ENCODE peak calls at places on chromosome 5, in ten cellular contexts. L is heart right ventricle; D is AG04450; Y is cardiac muscle cell; B is fibroblast of pulmonary artery; Z is SK-N-SH; C is stomach; T is CD8-positive, alpha-beta T cell; I is heart left ventricle; N is progenitor cell of endocrine pancreas. G is an unnamed sample.
A peak's percentile ranks its signal among the peaks of the same experiment; 100 is the strongest.

GRCh38 chr5:1419476-1420210 is 25.6 kb downstream of the SLC6A3 start:
- DNase-seq in L (no peak), D (no peak), Y (no peak), B (no peak), Z (no peak), C (no peak), T (no peak), I (peak; percentile 31), N (no peak), G (no peak)

GRCh38 chr5:134267366-134268018 is 41.6 kb upstream of the PPP2CA start:
- DNase-seq in L (no peak), D (no peak), Y (no peak), B (peak; percentile 34), Z (no peak), C (no peak), T (no peak), I (no peak), N (no peak), G (no peak)

GRCh38 chr5:117801583-117801982 is 1186.8 kb downstream of the DTWD2 start:
- DNase-seq in L (no peak), D (no peak), Y (no peak), B (no peak), Z (no peak), C (no peak), T (no peak), I (no peak), N (no peak), G (no peak)

GRCh38 chr5:132836852-132837251 is 6.4 kb upstream of the SHROOM1 start:
- DNase-seq in L (no peak), D (no peak), Y (no peak), B (no peak), Z (no peak), C (no peak), T (no peak), I (no peak), N (no peak), G (no peak)

GRCh38 chr5:32157078-32157477 is 17.0 kb downstream of the GOLPH3 start:
- DNase-seq in L (no peak), D (no peak), Y (no peak), B (no peak), Z (no peak), C (no peak), T (no peak), I (no peak), N (no peak), G (no peak)

GRCh38 chr5:17283121-17283415 is 65.6 kb downstream of the BASP1 start:
- DNase-seq in L (no peak), D (no peak), Y (no peak), B (no peak), Z (no peak), C (no peak), T (no peak), I (no peak), N (no peak), G (no peak)

GRCh38 chr5:172412724-172413260 is 41.5 kb downstream of the SH3PXD2B start:
- DNase-seq in L (peak; percentile 88), D (peak; percentile 65), Y (no peak), B (peak; percentile 98), Z (peak; percentile 61), C (peak; percentile 58), T (no peak), I (peak; percentile 92), N (no peak), G (peak; percentile 96)

GRCh38 chr5:56328753-56329560 is 95.8 kb upstream of the ANKRD55 start:
- DNase-seq in L (no peak), D (no peak), Y (no peak), B (peak; percentile 65), Z (no peak), C (no peak), T (peak; percentile 5), I (no peak), N (no peak), G (no peak)

GRCh38 chr5:177493795-177494355 is 3.5 kb downstream of the PDLIM7 start:
- DNase-seq in L (no peak), D (no peak), Y (no peak), B (no peak), Z (no peak), C (no peak), T (no peak), I (no peak), N (no peak), G (no peak)

GRCh38 chr5:177496111-177497010 is 1.0 kb downstream of the PDLIM7 start:
- DNase-seq in L (no peak), D (peak; percentile 92), Y (peak; percentile 96), B (peak; percentile 92), Z (peak; percentile 83), C (peak; percentile 51), T (no peak), I (peak; percentile 89), N (peak; percentile 72), G (peak; percentile 84)

GRCh38 chr5:177492841-177493240 is 4.6 kb downstream of the PDLIM7 start:
- DNase-seq in L (no peak), D (no peak), Y (no peak), B (no peak), Z (no peak), C (no peak), T (no peak), I (no peak), N (no peak), G (no peak)

GRCh38 chr5:177495243-177496060 is 2.0 kb downstream of the PDLIM7 start:
- DNase-seq in L (peak; percentile 63), D (peak; percentile 85), Y (peak; percentile 92), B (peak; percentile 93), Z (peak; percentile 48), C (peak; percentile 42), T (no peak), I (peak; percentile 78), N (no peak), G (peak; percentile 86)

DNA sequence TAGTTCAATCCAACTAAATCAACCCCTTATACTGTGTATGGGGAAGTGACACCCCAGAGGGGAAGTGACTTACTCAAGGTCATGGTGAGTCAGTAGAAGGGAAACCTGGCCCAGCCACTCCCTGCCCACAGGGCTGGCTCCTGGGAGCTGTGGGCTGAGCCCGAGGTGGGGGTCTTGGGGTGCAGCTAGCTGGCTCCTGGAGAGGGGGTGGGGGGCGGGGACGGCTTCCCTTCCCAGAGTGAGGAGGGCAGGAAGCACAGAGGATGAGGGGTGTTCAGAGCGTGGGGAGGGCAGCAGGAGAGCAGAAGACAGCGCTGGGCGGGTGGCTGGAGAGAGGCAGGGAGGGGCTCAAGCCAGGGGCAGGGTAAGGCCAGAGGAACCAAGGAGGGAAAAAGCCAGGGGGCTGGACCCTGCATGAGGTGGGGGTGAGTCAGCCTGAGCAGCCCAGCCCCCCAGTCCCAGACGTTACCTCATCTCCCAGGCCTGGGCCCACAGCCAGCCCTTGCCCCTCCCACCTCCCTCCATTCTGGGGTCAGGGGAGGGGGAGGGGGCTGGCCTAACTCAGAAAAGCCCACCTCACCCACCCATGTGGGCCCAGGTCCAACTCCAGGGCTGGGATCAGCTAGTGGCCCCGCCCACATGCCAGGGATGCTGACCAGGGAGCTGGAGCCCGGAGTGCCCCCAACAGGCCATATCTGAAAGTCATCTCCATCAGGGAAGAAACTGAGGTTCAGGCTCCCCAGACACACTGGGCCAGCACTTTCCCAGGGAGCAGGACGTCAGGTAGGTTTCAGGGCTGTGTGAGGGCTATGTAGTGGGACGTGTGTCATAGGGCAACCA is 2.8 kb downstream of the PDLIM7 start:
- DNase-seq in L (peak; percentile 65), D (peak; percentile 85), Y (peak; percentile 62), B (peak; percentile 90), Z (peak; percentile 88), C (peak; percentile 47), T (no peak), I (peak; percentile 84), N (no peak), G (peak; percentile 90)
- TF ChIP-seq CTCF in L (peak; percentile 36), D (peak; percentile 56), Y (peak; percentile 35), B (peak; percentile 30), Z (peak; percentile 57), C (no peak), T (no peak), I (peak; percentile 12), N (peak; percentile 18), G (no peak)

GRCh38 chr5:79133657-79134451 is 22.2 kb downstream of the BHMT start:
- DNase-seq in L (peak; percentile 34), D (peak; percentile 71), Y (peak; percentile 77), B (peak; percentile 87), Z (peak; percentile 69), C (peak; percentile 72), T (peak; percentile 47), I (no peak), N (peak; percentile 51), G (peak; percentile 83)

GRCh38 chr5:79136618-79137017 is 25.0 kb downstream of the BHMT start:
- DNase-seq in L (no peak), D (no peak), Y (no peak), B (no peak), Z (no peak), C (no peak), T (no peak), I (no peak), N (no peak), G (no peak)

GRCh38 chr5:79135790-79136553 is 24.4 kb downstream of the BHMT start:
- DNase-seq in L (no peak), D (no peak), Y (no peak), B (no peak), Z (no peak), C (no peak), T (no peak), I (no peak), N (no peak), G (no peak)

GRCh38 chr5:79130781-79131180 is 19.2 kb downstream of the BHMT start:
- DNase-seq in L (no peak), D (no peak), Y (no peak), B (no peak), Z (peak; percentile 66), C (no peak), T (no peak), I (no peak), N (no peak), G (no peak)

DNA sequence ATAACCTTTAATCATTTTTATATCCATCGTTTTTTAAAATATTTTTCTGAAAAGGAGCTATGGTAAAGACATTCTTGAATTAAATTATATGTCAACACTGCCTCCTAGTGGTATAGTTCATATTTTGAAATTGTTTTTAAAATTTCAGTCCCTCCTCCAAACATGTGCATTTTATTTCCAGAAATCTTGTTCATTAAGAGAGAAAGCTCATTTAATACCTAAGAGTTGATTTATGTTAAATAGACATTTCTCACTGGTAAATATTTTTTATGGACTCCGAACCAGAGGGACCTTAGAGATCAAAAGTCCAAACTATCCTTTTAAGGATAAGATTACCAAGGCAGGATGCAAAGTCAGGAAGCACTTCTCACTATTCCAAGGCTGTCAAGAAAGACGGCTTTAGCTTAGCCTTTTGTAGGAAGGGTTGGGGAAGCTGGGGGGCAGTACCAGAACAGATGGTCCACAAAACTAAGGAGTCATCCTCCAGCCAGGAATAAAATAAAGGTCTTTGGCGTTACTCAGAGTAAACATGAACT is 21.6 kb downstream of the BHMT start:
- DNase-seq in L (no peak), D (peak; percentile 23), Y (peak; percentile 62), B (peak; percentile 77), Z (peak; percentile 30), C (no peak), T (no peak), I (no peak), N (no peak), G (no peak)
- TF ChIP-seq CTCF in L (peak; percentile 44), D (peak; percentile 40), Y (no peak), B (peak; percentile 24), Z (peak; percentile 57), C (no peak), T (peak; percentile 85), I (peak; percentile 46), N (peak; percentile 61), G (peak; percentile 32)

GRCh38 chr5:112374818-112375217 is 44.3 kb downstream of the EPB41L4A start:
- DNase-seq in L (no peak), D (no peak), Y (no peak), B (no peak), Z (no peak), C (no peak), T (no peak), I (no peak), N (no peak), G (no peak)

GRCh38 chr5:112374356-112374755 is 44.7 kb downstream of the EPB41L4A start:
- DNase-seq in L (no peak), D (no peak), Y (no peak), B (no peak), Z (no peak), C (no peak), T (no peak), I (no peak), N (no peak), G (no peak)

GRCh38 chr5:112371054-112371453 is 48.0 kb downstream of the EPB41L4A start:
- DNase-seq in L (no peak), D (no peak), Y (no peak), B (no peak), Z (no peak), C (no peak), T (no peak), I (no peak), N (no peak), G (no peak)

GRCh38 chr5:112373888-112374287 is 45.2 kb downstream of the EPB41L4A start:
- DNase-seq in L (no peak), D (no peak), Y (no peak), B (no peak), Z (no peak), C (no peak), T (no peak), I (no peak), N (no peak), G (no peak)

GRCh38 chr5:112372543-112372942 is 46.5 kb downstream of the EPB41L4A start:
- DNase-seq in L (no peak), D (no peak), Y (no peak), B (no peak), Z (no peak), C (no peak), T (no peak), I (no peak), N (no peak), G (no peak)
- TF ChIP-seq CTCF in L (no peak), D (no peak), Y (no peak), B (no peak), Z (no peak), C (no peak), T (no peak), I (no peak), N (no peak), G (no peak)

GRCh38 chr5:53917095-53917494 is 356.7 kb downstream of the NDUFS4 start:
- DNase-seq in L (no peak), D (no peak), Y (no peak), B (peak; percentile 37), Z (no peak), C (no peak), T (no peak), I (no peak), N (no peak), G (no peak)
- TF ChIP-seq CTCF in L (no peak), D (peak; percentile 54), Y (no peak), B (peak; percentile 23), Z (peak; percentile 60), C (no peak), T (no peak), I (no peak), N (peak; percentile 6), G (no peak)

G was measured in right atrium auricular region.